ENCODE peak calls at places on chromosomes 7 and 10, in five cellular contexts. O is ovary, A is thyroid gland, U is IMR-90, S is A549. C is an unnamed sample.

GRCh38 chr10:119227825-119228224 is 20.5 kb downstream of the GRK5 start:
- DNase-seq in O (no peak), A (no peak), U (no peak), S (no peak), C (no peak)

GRCh38 chr7:102046373-102047117 is 229.1 kb downstream of the CUX1 start:
- DNase-seq in O (no peak), A (no peak), U (peak; percentile 25), S (no peak), C (no peak)

GRCh38 chr10:78377362-78377761 is 343.7 kb downstream of the RPS24 start:
- DNase-seq in O (no peak), A (no peak), U (no peak), S (no peak), C (no peak)

GRCh38 chr7:142898377-142899235 is 13.1 kb upstream of the TRPV6 start:
- DNase-seq in O (no peak), A (peak; percentile 80), U (no peak), S (no peak), C (no peak)

GRCh38 chr7:102874166-102874829 is 38.5 kb upstream of the LRRC17 start:
- DNase-seq in O (no peak), A (no peak), U (peak; percentile 94), S (peak; percentile 61), C (no peak)

GRCh38 chr10:80281292-80281691 is 8.2 kb downstream of the MAT1A start:
- DNase-seq in O (no peak), A (no peak), U (no peak), S (no peak), C (no peak)

GRCh38 chr7:128032605-128033235 is 1.5 kb upstream of the LRRC4 start:
- DNase-seq in O (peak; percentile 43), A (no peak), U (peak; percentile 28), S (no peak), C (no peak)

GRCh38 chr10:33046792-33047191 is 88.8 kb upstream of the ITGB1 start:
- DNase-seq in O (no peak), A (no peak), U (no peak), S (no peak), C (no peak)

GRCh38 chr7:51263631-51264484 is 52.8 kb downstream of the COBL start:
- DNase-seq in O (no peak), A (peak; percentile 84), U (no peak), S (no peak), C (no peak)

GRCh38 chr10:122475581-122475980 is 14.2 kb downstream of the HTRA1 start:
- DNase-seq in O (no peak), A (no peak), U (peak; percentile 39), S (no peak), C (peak; percentile 80)

GRCh38 chr10:10796774-10797415 is 220.8 kb upstream of the CELF2 start:
- DNase-seq in O (no peak), A (no peak), U (peak; percentile 44), S (no peak), C (no peak)

GRCh38 chr10:71837085-71837827 is 13.8 kb downstream of the PSAP start:
- DNase-seq in O (no peak), A (no peak), U (no peak), S (peak; percentile 35), C (no peak)

GRCh38 chr10:17196045-17196444 is 5.4 kb downstream of the TRDMT1 start:
- DNase-seq in O (no peak), A (no peak), U (no peak), S (no peak), C (no peak)

GRCh38 chr7:139775829-139776266 is 1.9 kb downstream of the HIPK2 start:
- DNase-seq in O (peak; percentile 47), A (peak; percentile 71), U (peak; percentile 85), S (peak; percentile 78), C (peak; percentile 88)

GRCh38 chr7:108135446-108136190 is 5.5 kb upstream of the LAMB4 start:
- DNase-seq in O (no peak), A (no peak), U (no peak), S (no peak), C (no peak)

GRCh38 chr7:123472327-123472726 is 62.1 kb downstream of the IQUB start:
- DNase-seq in O (no peak), A (no peak), U (no peak), S (no peak), C (no peak)

GRCh38 chr10:93110472-93111146 is 36.9 kb downstream of the CYP26A1 start:
- DNase-seq in O (no peak), A (no peak), U (no peak), S (no peak), C (no peak)

GRCh38 chr10:124736491-124737136 is 7.6 kb downstream of the FAM53B start:
- DNase-seq in O (peak; percentile 92), A (peak; percentile 97), U (peak; percentile 82), S (no peak), C (peak; percentile 89)

GRCh38 chr7:112080441-112080840 is 125.8 kb downstream of the DOCK4 start:
- DNase-seq in O (no peak), A (no peak), U (peak; percentile 96), S (peak; percentile 40), C (peak; percentile 59)

GRCh38 chr7:2493205-2493604 is 17.0 kb upstream of the GRIFIN start:
- DNase-seq in O (no peak), A (no peak), U (peak; percentile 37), S (no peak), C (no peak)

GRCh38 chr7:450036-450435 is 69.6 kb downstream of the PDGFA start:
- DNase-seq in O (no peak), A (no peak), U (no peak), S (no peak), C (no peak)

GRCh38 chr10:73779018-73779417 is 2.8 kb upstream of the CHCHD1 start:
- DNase-seq in O (no peak), A (no peak), U (no peak), S (no peak), C (peak; percentile 32)

GRCh38 chr10:73773152-73773879 is 8.5 kb upstream of the CHCHD1 start:
- DNase-seq in O (no peak), A (peak; percentile 41), U (peak; percentile 13), S (no peak), C (no peak)

GRCh38 chr10:73772280-73773151 is 9.3 kb upstream of the CHCHD1 start:
- DNase-seq in O (peak; percentile 68), A (peak; percentile 90), U (peak; percentile 83), S (peak; percentile 69), C (peak; percentile 77)

GRCh38 chr10:73771722-73772279 is 10.0 kb upstream of the CHCHD1 start:
- DNase-seq in O (peak; percentile 93), A (peak; percentile 90), U (peak; percentile 73), S (peak; percentile 90), C (no peak)

GRCh38 chr10:73774637-73775036 is 7.2 kb upstream of the CHCHD1 start:
- DNase-seq in O (no peak), A (no peak), U (peak; percentile 24), S (no peak), C (no peak)
- H3K4me3 ChIP-seq in O (no peak overlapping the region), A (no peak overlapping the region), U (peak overlapping the region; percentile 72), S (peak overlapping the region; percentile 6), C (no peak overlapping the region)

GRCh38 chr7:8982338-8982994 is 549.1 kb downstream of the NXPH1 start:
- DNase-seq in O (no peak), A (no peak), U (no peak), S (no peak), C (no peak)
- TF ChIP-seq CTCF in O (no peak), A (no peak), U (no peak), S (no peak), C (no peak)

GRCh38 chr10:29634764-29635625 is at the start of gene SVIL:
- DNase-seq in O (peak; percentile 72), A (peak; percentile 87), U (peak; percentile 71), S (no peak), C (peak; percentile 92)
- TF ChIP-seq POLR2A in O (peak; percentile 57), A (no peak), U (no peak), S (no peak), C (no peak)

GRCh38 chr10:30579554-30579953 is 50.0 kb downstream of the LYZL2 start:
- DNase-seq in O (no peak), A (no peak), U (no peak), S (no peak), C (no peak)

GRCh38 chr10:30574423-30574796 is 55.1 kb downstream of the LYZL2 start:
- DNase-seq in O (no peak), A (no peak), U (no peak), S (no peak), C (no peak)

GRCh38 chr10:30573714-30574422 is 55.7 kb downstream of the LYZL2 start:
- DNase-seq in O (no peak), A (no peak), U (no peak), S (no peak), C (no peak)
- H3K4me3 ChIP-seq in O (no peak overlapping the region), A (no peak overlapping the region), U (no peak overlapping the region), S (no peak overlapping the region), C (no peak overlapping the region)

GRCh38 chr10:20627918-20628499 is 269.1 kb downstream of the NEBL start:
- DNase-seq in O (no peak), A (no peak), U (no peak), S (no peak), C (no peak)
- TF ChIP-seq CTCF in O (no peak), A (no peak), U (no peak), S (no peak), C (no peak)

C was measured in lower leg skin.